ENCODE peak calls at places on chromosomes 7 and 10, in ten cellular contexts. M is OCI-LY7, S is aorta, W is GM23248, Z is suprapubic skin, J is body of pancreas, U is small intestine, V is Peyer's patch, B is BE2C, F is esophagus squamous epithelium. N is an unnamed sample. For H3K36me3 and H3K4me1, the result is how much of the 10 kb centered on the place peaks cover.

GRCh38 chr10:30384791-30385201 is 35.7 kb upstream of the MTPAP start:
- DNase-seq in V (no peak), Z (no peak), B (peak), J (no peak), M (peak), U (peak), S (no peak), W (peak), F (no peak), N (peak)

GRCh38 chr7:121084748-121085336 is 96.3 kb downstream of the CPED1 start:
- DNase-seq in B (no peak), F (no peak), V (no peak), Z (no peak), U (no peak), S (no peak), W (peak), J (peak), M (no peak), N (no peak)

GRCh38 chr10:86079088-86079487 is 287.5 kb downstream of the GRID1 start:
- DNase-seq in B (peak), F (no peak), J (no peak), U (no peak), W (peak), V (no peak), Z (peak), S (no peak), M (no peak), N (no peak)

GRCh38 chr10:77692782-77693181 is 55.2 kb upstream of the KCNMA1 start:
- DNase-seq in Z (no peak), F (no peak), J (peak), V (no peak), S (no peak), U (no peak), B (peak), W (peak), M (no peak), N (no peak)

GRCh38 chr10:24962998-24963397 is 10.6 kb upstream of the PRTFDC1 start:
- DNase-seq in W (peak), U (peak), J (peak), M (no peak), Z (no peak), B (no peak), V (peak), S (no peak), F (no peak), N (no peak)

GRCh38 chr10:1102836-1103235 is 46.7 kb downstream of the WDR37 start:
- DNase-seq in U (no peak), M (no peak), J (no peak), V (peak), W (peak), S (no peak), Z (no peak), F (no peak), B (no peak), N (no peak)

GRCh38 chr7:101595246-101595645 is 33.9 kb downstream of the MYL10 start:
- DNase-seq in B (no peak), M (no peak), J (no peak), F (no peak), S (no peak), Z (no peak), V (no peak), U (no peak), W (no peak), N (no peak)

GRCh38 chr7:55179897-55180682 is 161.3 kb downstream of the EGFR start:
- DNase-seq in M (no peak), B (peak), U (no peak), V (no peak), J (no peak), S (no peak), Z (no peak), W (no peak), F (no peak), N (no peak)

GRCh38 chr7:130901209-130901783 is 167.3 kb upstream of the KLF14 start:
- DNase-seq in W (peak), F (no peak), U (peak), S (peak), Z (no peak), M (no peak), B (peak), J (peak), V (peak), N (no peak)

GRCh38 chr7:21338728-21339164 is 89.1 kb upstream of the SP4 start:
- DNase-seq in M (no peak), W (no peak), J (no peak), Z (no peak), V (no peak), B (no peak), U (peak), F (no peak), S (no peak), N (no peak)

GRCh38 chr7:157386979-157387800 is 50.4 kb downstream of the DNAJB6 start:
- DNase-seq in B (peak), Z (peak), U (peak), S (peak), W (peak), J (peak), F (peak), V (peak), M (peak), N (peak)

GRCh38 chr10:15035385-15036301 is 8.1 kb upstream of the OLAH start:
- DNase-seq in U (no peak), J (peak), F (no peak), Z (no peak), M (no peak), V (peak), S (peak), B (no peak), W (no peak), N (peak)

GRCh38 chr7:48718731-48719387 is 205.5 kb upstream of the CDC14C start:
- DNase-seq in Z (no peak), F (no peak), B (no peak), M (no peak), W (peak), S (no peak), U (no peak), V (no peak), J (no peak), N (no peak)

GRCh38 chr7:365593-365992 is 75.6 kb downstream of the FOXL3 start:
- DNase-seq in F (no peak), S (peak), Z (no peak), U (no peak), V (no peak), M (no peak), B (no peak), J (no peak), W (no peak), N (no peak)

GRCh38 chr7:140640060-140640611 is 477 bp downstream of the DENND2A start:
- DNase-seq in J (no peak), M (no peak), U (no peak), Z (peak), S (peak), F (no peak), V (no peak), W (peak), B (peak), N (peak)

GRCh38 chr7:20318933-20319332 is 11.8 kb upstream of the ITGB8 start:
- DNase-seq in M (no peak), U (no peak), S (no peak), J (no peak), B (no peak), F (no peak), W (no peak), Z (no peak), V (no peak), N (no peak)

GRCh38 chr10:68550747-68551411 is 9.3 kb upstream of the TET1 start:
- DNase-seq in V (peak), S (no peak), U (peak), B (peak), Z (no peak), W (peak), M (peak), J (peak), F (no peak), N (peak)

GRCh38 chr10:15460661-15461060 is 89.6 kb upstream of the FAM171A1 start:
- DNase-seq in V (no peak), J (no peak), B (no peak), Z (no peak), S (no peak), M (no peak), U (no peak), F (no peak), W (peak), N (no peak)

GRCh38 chr7:30562498-30562897 is 32.2 kb upstream of the GARS1 start:
- DNase-seq in W (no peak), S (no peak), V (no peak), Z (no peak), B (peak), J (no peak), F (no peak), U (no peak), M (no peak), N (peak)

GRCh38 chr7:115980175-115980574 is 50.4 kb downstream of the TFEC start:
- DNase-seq in B (no peak), F (no peak), Z (no peak), U (no peak), V (no peak), S (no peak), M (no peak), J (no peak), W (no peak), N (no peak)

GRCh38 chr10:34808789-34809745 is 6.0 kb downstream of the PARD3 start:
- DNase-seq in F (no peak), B (peak), W (peak), U (no peak), J (peak), V (no peak), M (no peak), Z (no peak), S (no peak), N (peak)

GRCh38 chr10:61140765-61141392 is 196.9 kb upstream of the RHOBTB1 start:
- DNase-seq in S (no peak), M (peak), V (no peak), J (peak), U (peak), Z (no peak), B (no peak), W (peak), F (no peak), N (peak)

GRCh38 chr10:119270893-119271361 is 63.6 kb downstream of the GRK5 start:
- DNase-seq in Z (no peak), V (peak), M (no peak), U (peak), J (peak), B (no peak), S (peak), W (no peak), F (peak), N (no peak)

GRCh38 chr7:99357701-99358490 is 16.6 kb upstream of the ARPC1B start:
- DNase-seq in W (no peak), J (no peak), V (no peak), S (no peak), M (no peak), B (no peak), Z (no peak), U (no peak), F (no peak), N (no peak)

GRCh38 chr10:9222917-9223316 is 1168.4 kb downstream of the GATA3 start:
- DNase-seq in M (no peak), B (no peak), Z (no peak), F (no peak), J (no peak), V (no peak), W (peak), U (no peak), S (no peak), N (no peak)

GRCh38 chr7:128427289-128427891 is 17.6 kb upstream of the IMPDH1 start:
- DNase-seq in J (peak), W (peak), U (peak), S (no peak), V (no peak), B (peak), M (peak), F (no peak), Z (no peak), N (peak)

GRCh38 chr10:5412277-5412941 is at the start of gene NET1:
- DNase-seq in U (peak), S (peak), M (peak), W (peak), F (peak), V (peak), B (peak), J (peak), Z (peak), N (peak)

GRCh38 chr10:119518936-119519335 is 23.6 kb downstream of the RGS10 start:
- DNase-seq in V (no peak), U (no peak), Z (no peak), B (no peak), S (no peak), M (no peak), J (no peak), W (no peak), F (no peak), N (no peak)

GRCh38 chr7:16419859-16420258 is 1.5 kb downstream of the CRPPA start:
- DNase-seq in Z (no peak), U (no peak), J (no peak), W (no peak), B (no peak), S (no peak), F (no peak), V (no peak), M (no peak), N (no peak)

GRCh38 chr10:43749940-43750552 is 101.4 kb upstream of the ZNF32 start:
- DNase-seq in M (no peak), J (peak), U (no peak), B (no peak), V (no peak), S (no peak), W (no peak), Z (no peak), F (no peak), N (no peak)

GRCh38 chr10:102595914-102596313 is 48.4 kb upstream of the TRIM8 start:
- DNase-seq in V (no peak), Z (no peak), U (no peak), J (no peak), M (no peak), S (no peak), B (no peak), F (no peak), W (no peak), N (no peak)

GRCh38 chr10:31808258-31809218 is 120.1 kb downstream of the ARHGAP12 start:
- DNase-seq in V (no peak), S (peak), U (peak), J (peak), B (peak), W (peak), Z (no peak), F (no peak), M (peak), N (peak)

GRCh38 chr10:21399392-21400015 is 126.0 kb downstream of the SKIDA1 start:
- DNase-seq in Z (no peak), W (peak), B (no peak), M (no peak), J (no peak), S (no peak), F (no peak), U (no peak), V (no peak), N (peak)

GRCh38 chr7:155860840-155861479 is 48.7 kb upstream of the SHH start:
- DNase-seq in U (peak), J (peak), B (no peak), V (peak), Z (peak), W (peak), S (no peak), F (no peak), M (no peak), N (peak)

GRCh38 chr7:159127691-159128642 is 16.7 kb downstream of the VIPR2 start:
- DNase-seq in J (no peak), M (no peak), Z (no peak), F (no peak), S (no peak), W (no peak), U (no peak), B (no peak), V (peak), N (no peak)

GRCh38 chr10:4354382-4354812 is 471.6 kb upstream of the AKR1E2 start:
- DNase-seq in Z (no peak), M (no peak), U (no peak), W (peak), V (no peak), J (no peak), S (no peak), F (no peak), B (no peak), N (no peak)

GRCh38 chr10:103067951-103068350 is 125.1 kb downstream of the NT5C2 start:
- DNase-seq in V (no peak), Z (no peak), W (peak), B (no peak), F (no peak), S (no peak), M (no peak), J (no peak), U (no peak), N (no peak)

GRCh38 chr7:151139071-151139521 is 28.4 kb downstream of the GBX1 start:
- DNase-seq in V (peak), U (no peak), Z (no peak), M (no peak), J (no peak), B (peak), F (no peak), S (no peak), W (no peak), N (no peak)

GRCh38 chr10:71580926-71581325 is 138.7 kb downstream of the C10orf105 start:
- DNase-seq in Z (no peak), W (no peak), V (no peak), S (no peak), J (no peak), M (no peak), B (no peak), U (no peak), F (no peak), N (no peak)

GRCh38 chr7:2613926-2614613 is 17.7 kb upstream of the TTYH3 start:
- DNase-seq in W (peak), J (peak), Z (no peak), S (peak), M (peak), F (no peak), B (no peak), V (no peak), U (no peak), N (peak)

DNA sequence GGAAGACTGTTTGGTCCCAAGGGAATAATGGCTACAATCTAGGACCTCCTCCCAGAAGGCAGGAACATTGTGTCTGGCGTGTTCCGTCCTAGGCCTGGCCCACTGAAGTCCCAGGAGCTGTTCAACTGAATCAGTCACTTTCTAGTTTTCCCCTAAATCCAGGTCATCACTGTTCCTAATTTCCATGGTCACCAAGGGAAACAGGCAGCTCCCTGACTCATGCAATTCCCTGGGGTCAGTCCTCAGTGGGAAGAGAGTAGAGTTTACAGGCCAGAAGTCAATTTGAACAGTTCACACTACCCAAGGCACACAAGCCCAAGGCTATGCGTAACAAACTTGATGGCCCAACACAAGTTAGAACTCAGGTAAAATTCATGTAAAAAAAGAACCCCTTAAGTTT is 44.0 kb downstream of the CREB3L2 start:
- DNase-seq in V (no peak), J (no peak), W (peak), S (peak), B (peak), U (no peak), Z (no peak), F (no peak), M (no peak), N (peak)
- H3K36me3 ChIP-seq in V (under half), J (under half), W (under half), S (under half), B (under half), U (under half), Z (under half), F (under half), M (under half), N (under half)

DNA sequence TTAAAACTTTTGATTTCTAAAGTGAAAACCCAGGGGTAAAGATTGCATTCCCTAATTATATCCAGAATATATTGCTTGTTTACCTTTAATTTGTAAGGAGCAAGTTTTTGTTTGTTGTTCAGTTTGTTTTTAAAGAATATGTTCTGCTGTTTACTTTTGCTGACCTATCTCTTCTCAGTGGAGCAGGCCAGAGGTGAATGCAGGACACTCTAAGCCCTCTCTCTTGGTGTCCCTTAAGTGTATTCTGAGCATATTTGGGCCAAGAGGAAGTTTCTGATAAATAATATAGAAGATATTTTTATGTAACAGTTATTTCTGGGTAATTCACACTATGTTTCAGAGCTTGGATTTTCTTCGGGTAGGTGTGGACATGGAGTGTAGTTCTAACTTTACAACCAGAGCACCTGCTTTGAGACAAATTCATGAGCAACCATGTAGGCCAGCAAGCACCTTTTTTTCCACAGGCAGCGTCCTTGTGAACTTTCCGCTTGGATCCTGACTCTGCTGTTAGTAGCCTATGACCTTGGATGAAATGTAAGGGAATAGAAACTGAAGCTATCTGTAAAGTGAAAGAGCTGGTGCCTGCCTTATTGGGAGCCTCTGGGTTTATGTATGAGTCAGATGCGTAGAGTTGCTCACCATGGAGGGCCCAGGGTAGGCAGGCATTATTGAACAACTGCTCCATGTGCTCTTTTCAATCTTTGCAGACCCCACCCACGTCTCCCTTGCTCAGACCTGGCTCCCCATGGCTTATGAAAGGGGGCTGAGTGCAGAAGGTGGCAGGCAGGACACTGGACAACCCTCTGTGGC is 16.1 kb downstream of the OGDH start:
- DNase-seq in W (peak), Z (no peak), J (peak), U (peak), S (no peak), B (no peak), M (no peak), V (peak), F (no peak), N (no peak)
- H3K4me1 ChIP-seq in W (under half), Z (half or more), J (under half), U (under half), S (under half), B (under half), M (under half), V (under half), F (half or more), N (under half)

GRCh38 chr7:135602304-135602703 is 44.6 kb downstream of the NUP205 start:
- DNase-seq in Z (no peak), U (no peak), B (no peak), J (no peak), S (no peak), V (no peak), M (no peak), W (peak), F (no peak), N (no peak)
- H3K36me3 ChIP-seq in Z (under half), U (under half), B (half or more), J (under half), S (under half), V (under half), M (half or more), W (under half), F (half or more), N (half or more)

DNA sequence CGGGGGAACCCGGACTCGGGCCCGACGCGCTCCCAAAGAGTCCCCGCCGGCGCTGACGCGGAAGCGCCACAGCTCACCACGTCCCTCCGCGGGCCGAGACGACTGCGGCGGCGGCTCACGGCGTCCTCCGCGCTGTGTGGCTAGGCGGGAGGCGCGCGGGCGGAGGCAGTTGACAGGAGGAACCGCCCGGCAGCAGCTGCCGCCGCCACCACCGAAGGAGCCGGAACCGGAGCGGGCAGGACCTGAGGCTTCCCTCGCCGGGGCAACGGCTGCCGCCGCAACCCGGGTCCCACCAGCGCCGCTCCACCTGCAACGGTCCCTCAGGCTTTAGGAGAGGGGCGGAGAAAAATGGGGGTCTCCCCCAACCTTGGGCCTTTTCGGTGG is 334 bp downstream of the ZNF800 start:
- DNase-seq in B (peak), F (peak), U (peak), V (peak), Z (peak), J (peak), S (peak), W (peak), M (peak), N (peak)
- H3K4me1 ChIP-seq in B (under half), F (under half), U (under half), V (under half), Z (under half), J (under half), S (under half), W (under half), M (under half), N (under half)